ENCODE peak calls at places on chromosomes 2 and 18, in four cellular contexts. F is lower lobe of right lung, I is mesothelial cell of epicardium, T is H54. A is an unnamed sample.

GRCh38 chr2:160507046-160507407 is 13.4 kb upstream of the RBMS1 start:
- DNase-seq in F (no peak), I (no peak), T (no peak), A (no peak)

GRCh38 chr2:65114921-65115320 is 15.0 kb downstream of the RAB1A start:
- DNase-seq in F (no peak), I (no peak), T (no peak), A (no peak)

GRCh38 chr2:2103320-2103719 is 227.8 kb downstream of the MYT1L start:
- DNase-seq in F (no peak), I (no peak), T (no peak), A (no peak)

GRCh38 chr2:152367547-152368250 is 32.7 kb downstream of the FMNL2 start:
- DNase-seq in F (no peak), I (no peak), T (no peak), A (no peak)

GRCh38 chr2:25347205-25347815 is 5.6 kb upstream of the DNMT3A start:
- DNase-seq in F (no peak), I (no peak), T (peak), A (no peak)

GRCh38 chr2:192190474-192190873 is 4.3 kb downstream of the TMEFF2 start:
- DNase-seq in F (no peak), I (no peak), T (no peak), A (no peak)

GRCh38 chr2:33238111-33238510 is 238.3 kb upstream of the RASGRP3 start:
- DNase-seq in F (no peak), I (no peak), T (no peak), A (no peak)

GRCh38 chr2:173860082-173860481 is 105.1 kb downstream of the SP3 start:
- DNase-seq in F (no peak), I (no peak), T (no peak), A (no peak)

GRCh38 chr2:210517169-210517693 is 39.2 kb upstream of the CPS1 start:
- DNase-seq in F (no peak), I (no peak), T (no peak), A (no peak)

GRCh38 chr18:45517181-45517741 is 98.0 kb upstream of the SLC14A2 start:
- DNase-seq in F (no peak), I (no peak), T (no peak), A (no peak)

GRCh38 chr2:18518116-18519111 is 42.0 kb downstream of the RDH14 start:
- DNase-seq in F (no peak), I (no peak), T (no peak), A (no peak)

GRCh38 chr2:68709421-68709911 is 25.1 kb upstream of the ARHGAP25 start:
- DNase-seq in F (no peak), I (no peak), T (peak), A (no peak)

GRCh38 chr18:56035546-56035945 is 447.6 kb upstream of the TCF4 start:
- DNase-seq in F (no peak), I (no peak), T (no peak), A (no peak)

GRCh38 chr2:45244928-45245327 is 235.7 kb upstream of the SIX2 start:
- DNase-seq in F (no peak), I (no peak), T (no peak), A (no peak)

GRCh38 chr18:55586841-55587240 is 1.2 kb downstream of the TCF4 start:
- DNase-seq in F (no peak), I (no peak), T (no peak), A (no peak)

GRCh38 chr2:163659224-163659623 is 76.6 kb downstream of the FIGN start:
- DNase-seq in F (no peak), I (no peak), T (no peak), A (no peak)

GRCh38 chr2:28717339-28717758 is 34.3 kb upstream of the PPP1CB start:
- DNase-seq in F (peak), I (no peak), T (peak), A (no peak)

GRCh38 chr18:31657823-31658669 is 26.3 kb downstream of the B4GALT6 start:
- DNase-seq in F (no peak), I (peak), T (no peak), A (no peak)

GRCh38 chr2:37857485-37858196 is 67.4 kb upstream of the RMDN2 start:
- DNase-seq in F (no peak), I (no peak), T (no peak), A (no peak)

GRCh38 chr2:179991344-179991743 is 15.8 kb downstream of the CWC22 start:
- DNase-seq in F (no peak), I (no peak), T (no peak), A (no peak)

GRCh38 chr2:9463698-9464034 is 10.7 kb upstream of the IAH1 start:
- DNase-seq in F (no peak), I (no peak), T (peak), A (no peak)

GRCh38 chr2:173354073-173354600 is 535 bp upstream of the CDCA7 start:
- DNase-seq in F (no peak), I (no peak), T (no peak), A (no peak)

GRCh38 chr2:68561372-68561771 is 82.0 kb upstream of the PROKR1 start:
- DNase-seq in F (no peak), I (no peak), T (no peak), A (no peak)

GRCh38 chr2:28896906-28897305 is 2.4 kb downstream of the WDR43 start:
- DNase-seq in F (no peak), I (no peak), T (peak), A (no peak)

GRCh38 chr2:142863485-142863921 is 14.0 kb upstream of the KYNU start:
- DNase-seq in F (no peak), I (no peak), T (no peak), A (no peak)

GRCh38 chr2:106193491-106193976 is 567 bp downstream of the UXS1 start:
- DNase-seq in F (peak), I (peak), T (peak), A (peak)

GRCh38 chr2:98524168-98524567 is 79.5 kb downstream of the INPP4A start:
- DNase-seq in F (no peak), I (no peak), T (no peak), A (no peak)

GRCh38 chr2:207772081-207772843 is 2.6 kb upstream of the FZD5 start:
- DNase-seq in F (no peak), I (no peak), T (no peak), A (no peak)

GRCh38 chr18:35376742-35377695 is at the start of gene ZNF396:
- DNase-seq in F (peak), I (peak), T (no peak), A (peak)

GRCh38 chr18:68979737-68980136 is 181.9 kb downstream of the CCDC102B start:
- DNase-seq in F (no peak), I (no peak), T (no peak), A (no peak)

GRCh38 chr2:218028562-218029348 is 26.0 kb upstream of the TNS1 start:
- DNase-seq in F (no peak), I (peak), T (no peak), A (no peak)

GRCh38 chr2:191571163-191571769 is 106.7 kb upstream of the NABP1 start:
- DNase-seq in F (no peak), I (no peak), T (no peak), A (no peak)

GRCh38 chr2:105782646-105783045 is 37.9 kb downstream of the NCK2 start:
- DNase-seq in F (no peak), I (no peak), T (no peak), A (no peak)